ENCODE peak calls at places on chromosomes 7 and 10, in six cellular contexts. P, V, R, A, C and D are unnamed samples.

GRCh38 chr7:100545636-100546128 is 6.7 kb downstream of the AGFG2 start:
- DNase-seq in R (peak; percentile 41), C (peak; percentile 93), V (peak; percentile 17), P (peak; percentile 96), A (peak; percentile 47), D (peak; percentile 81)

GRCh38 chr7:1850976-1851571 is 181.0 kb downstream of the ELFN1 start:
- DNase-seq in V (no peak), C (no peak), R (peak; percentile 19), P (no peak), A (no peak), D (no peak)

GRCh38 chr10:122441961-122442360 is 12.5 kb upstream of the ARMS2 start:
- DNase-seq in A (no peak), P (peak; percentile 84), R (no peak), V (no peak), C (peak; percentile 81), D (peak; percentile 58)

GRCh38 chr10:4054651-4055435 is 269.8 kb upstream of the KLF6 start:
- DNase-seq in P (no peak), C (no peak), R (no peak), A (no peak), V (no peak), D (no peak)

GRCh38 chr10:635088-635861 is 54.2 kb downstream of the DIP2C start:
- DNase-seq in V (no peak), P (no peak), R (no peak), C (no peak), A (no peak), D (no peak)

GRCh38 chr10:74977913-74978847 is 133.3 kb upstream of the SAMD8 start:
- DNase-seq in P (no peak), V (no peak), C (no peak), A (no peak), R (no peak), D (no peak)

GRCh38 chr7:27169658-27170493 is 4.2 kb downstream of the HOXA10 start:
- DNase-seq in V (no peak), A (no peak), P (no peak), R (no peak), C (no peak), D (peak; percentile 66)

GRCh38 chr7:105932835-105933477 is 30.1 kb upstream of the CDHR3 start:
- DNase-seq in R (peak; percentile 29), P (peak; percentile 5), C (peak; percentile 86), V (peak; percentile 88), A (peak; percentile 33), D (peak; percentile 81)

GRCh38 chr10:124093076-124093773 is at the start of gene CHST15:
- DNase-seq in R (peak; percentile 38), C (peak; percentile 45), V (no peak), A (no peak), P (peak; percentile 91), D (peak; percentile 26)

GRCh38 chr10:119542990-119543813 is 683 bp upstream of the RGS10 start:
- DNase-seq in R (peak; percentile 69), V (no peak), A (peak; percentile 50), P (peak; percentile 61), C (peak; percentile 62), D (peak; percentile 49)

GRCh38 chr10:110805292-110805691 is 66.4 kb upstream of the PDCD4 start:
- DNase-seq in P (no peak), C (no peak), V (no peak), R (no peak), A (no peak), D (no peak)

GRCh38 chr10:100744136-100744979 is 1.0 kb upstream of the PAX2 start:
- DNase-seq in A (no peak), R (no peak), P (no peak), C (no peak), V (no peak), D (no peak)

GRCh38 chr10:99843310-99843709 is 60.9 kb downstream of the ABCC2 start:
- DNase-seq in V (peak; percentile 46), C (no peak), A (peak; percentile 52), R (no peak), P (no peak), D (peak; percentile 16)

GRCh38 chr7:158400601-158401225 is 186.9 kb downstream of the PTPRN2 start:
- DNase-seq in V (no peak), P (no peak), C (no peak), R (no peak), A (no peak), D (no peak)

GRCh38 chr7:130397472-130397871 is 17.2 kb downstream of the CPA1 start:
- DNase-seq in V (no peak), R (no peak), P (no peak), A (no peak), C (no peak), D (no peak)

GRCh38 chr7:154178890-154179289 is 126.7 kb downstream of the DPP6 start:
- DNase-seq in A (no peak), R (no peak), V (no peak), C (no peak), P (peak; percentile 0), D (no peak)

GRCh38 chr7:127266047-127266446 is 13.3 kb upstream of the GRM8 start:
- DNase-seq in R (no peak), A (no peak), V (no peak), C (no peak), P (no peak), D (no peak)

GRCh38 chr7:127264219-127264618 is 11.5 kb upstream of the GRM8 start:
- DNase-seq in R (no peak), A (no peak), P (no peak), V (no peak), C (no peak), D (no peak)

GRCh38 chr7:127270093-127270492 is 17.4 kb upstream of the GRM8 start:
- DNase-seq in C (no peak), R (no peak), A (no peak), P (no peak), V (no peak), D (no peak)
- TF ChIP-seq CTCF in C (no peak), R (no peak), A (no peak), P (no peak), V (no peak), D (no peak)

DNA sequence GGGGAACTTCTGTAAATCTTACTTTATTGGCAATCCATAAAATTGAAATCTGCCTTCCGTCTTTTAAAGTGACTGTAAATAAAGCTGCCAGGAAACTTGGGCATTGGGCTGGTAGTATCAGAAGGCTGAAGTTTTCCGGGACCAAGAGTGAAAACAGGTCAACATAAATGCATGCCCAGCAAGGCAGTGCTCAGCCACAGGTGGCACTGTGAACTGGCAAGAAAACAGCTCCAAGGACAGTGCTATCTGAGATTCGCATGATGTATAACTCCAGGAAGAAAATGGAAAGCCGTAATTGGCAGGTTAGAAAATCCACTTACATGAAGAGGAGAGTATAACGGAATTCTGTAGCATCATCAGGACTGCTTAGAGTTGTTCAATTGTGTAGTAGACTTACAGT is 1.9 kb upstream of the INSYN2A start:
- DNase-seq in R (no peak), C (no peak), A (no peak), V (no peak), P (no peak), D (no peak)
- TF ChIP-seq CTCF in R (no peak), C (no peak), A (no peak), V (peak; percentile 11), P (no peak), D (peak; percentile 27)

GRCh38 chr10:32073676-32074075 is 17.5 kb upstream of the KIF5B start:
- DNase-seq in R (no peak), A (no peak), C (no peak), V (no peak), P (no peak), D (no peak)

GRCh38 chr10:32073128-32073527 is 16.9 kb upstream of the KIF5B start:
- DNase-seq in C (no peak), V (no peak), P (no peak), A (no peak), R (no peak), D (no peak)

GRCh38 chr10:32068569-32068968 is 12.3 kb upstream of the KIF5B start:
- DNase-seq in R (peak; percentile 47), P (no peak), C (no peak), A (no peak), V (no peak), D (no peak)

GRCh38 chr10:32070645-32071044 is 14.4 kb upstream of the KIF5B start:
- DNase-seq in R (no peak), P (peak; percentile 77), A (no peak), C (no peak), V (no peak), D (no peak)

DNA sequence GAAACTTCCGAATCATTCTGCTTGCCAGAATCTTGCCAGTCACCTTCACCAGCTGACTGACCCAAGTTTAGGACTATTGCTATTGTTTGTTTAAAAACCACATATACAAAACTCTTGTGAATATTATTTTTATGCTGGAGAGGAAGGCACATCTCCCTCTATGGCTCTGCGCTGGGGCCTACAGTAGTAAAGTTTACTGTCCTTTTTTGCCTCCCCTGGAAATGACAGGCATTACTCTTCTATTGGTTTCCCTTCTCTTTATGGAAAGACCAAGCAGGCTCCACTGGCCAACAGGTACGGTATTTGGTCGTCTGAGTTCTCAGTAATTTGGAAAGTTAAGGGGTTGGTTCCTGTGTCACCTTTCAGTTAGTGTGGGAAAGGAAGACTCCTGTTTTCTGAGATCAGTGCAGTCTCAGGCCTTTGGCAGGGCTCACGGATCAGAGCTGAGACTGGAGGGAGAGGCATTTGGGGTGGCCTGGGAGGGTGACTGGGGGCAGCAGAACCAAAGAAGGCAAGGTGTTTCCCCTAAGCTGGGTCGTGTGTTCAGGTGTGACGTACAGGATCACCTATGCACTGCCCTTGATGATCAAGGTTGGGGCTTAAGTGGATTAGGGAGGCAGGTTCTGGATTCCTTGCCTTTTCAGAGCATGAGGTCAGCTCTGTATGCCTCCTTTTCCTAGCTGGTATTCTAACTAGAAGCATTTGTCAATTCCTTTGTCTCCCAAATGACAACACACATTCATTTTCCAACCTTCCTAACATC is 16.0 kb upstream of the KIF5B start:
- DNase-seq in P (no peak), R (no peak), A (no peak), V (no peak), C (no peak), D (no peak)
- TF ChIP-seq CTCF in P (no peak), R (no peak), A (no peak), V (no peak), C (no peak), D (no peak)

GRCh38 chr7:16409777-16410176 is 11.6 kb downstream of the CRPPA start:
- DNase-seq in R (no peak), P (no peak), A (no peak), V (no peak), C (no peak), D (no peak)
- TF ChIP-seq CTCF in R (no peak), P (no peak), A (peak; percentile 28), V (no peak), C (no peak), D (peak; percentile 46)